ENCODE peak calls at places on chromosomes 12 and 14, in six cellular contexts. One of them, this sample, is unnamed.

GRCh38 chr14:69900603-69901002 is 21.4 kb downstream of the SMOC1 start:
- DNase-seq in heart left ventricle: no peak
- DNase-seq in kidney: no peak
- DNase-seq in adrenal gland: no peak
- DNase-seq in uterus: no peak
- DNase-seq in hepatocyte: no peak
- DNase-seq in this sample: no peak

GRCh38 chr12:14473707-14474287 is 93.9 kb downstream of the PLBD1 start:
- DNase-seq in heart left ventricle: no peak
- DNase-seq in kidney: no peak
- DNase-seq in adrenal gland: no peak
- DNase-seq in uterus: no peak
- DNase-seq in hepatocyte: peak; percentile 8
- DNase-seq in this sample: no peak

GRCh38 chr12:46450279-46450748 is 77.7 kb upstream of the SLC38A2 start:
- DNase-seq in heart left ventricle: peak; percentile 84
- DNase-seq in kidney: peak; percentile 90
- DNase-seq in adrenal gland: peak; percentile 54
- DNase-seq in uterus: peak; percentile 78
- DNase-seq in hepatocyte: no peak
- DNase-seq in this sample: no peak

GRCh38 chr14:77485901-77486678 is 12.5 kb downstream of the ISM2 start:
- DNase-seq in heart left ventricle: no peak
- DNase-seq in kidney: no peak
- DNase-seq in adrenal gland: no peak
- DNase-seq in uterus: no peak
- DNase-seq in hepatocyte: no peak
- DNase-seq in this sample: peak; percentile 7

GRCh38 chr14:51398898-51399297 is 158.9 kb downstream of the TMX1 start:
- DNase-seq in heart left ventricle: peak; percentile 36
- DNase-seq in kidney: no peak
- DNase-seq in adrenal gland: no peak
- DNase-seq in uterus: no peak
- DNase-seq in hepatocyte: no peak
- DNase-seq in this sample: peak; percentile 66

GRCh38 chr12:1810201-1810930 is 10.0 kb upstream of the LRTM2 start:
- DNase-seq in heart left ventricle: peak; percentile 22
- DNase-seq in kidney: peak; percentile 50
- DNase-seq in adrenal gland: no peak
- DNase-seq in uterus: no peak
- DNase-seq in hepatocyte: no peak
- DNase-seq in this sample: no peak

GRCh38 chr12:101857043-101857558 is 20.3 kb upstream of the DRAM1 start:
- DNase-seq in heart left ventricle: no peak
- DNase-seq in kidney: no peak
- DNase-seq in adrenal gland: no peak
- DNase-seq in uterus: no peak
- DNase-seq in hepatocyte: peak; percentile 18
- DNase-seq in this sample: peak; percentile 59

GRCh38 chr12:70619471-70620152 is 17.6 kb downstream of the PTPRB start:
- DNase-seq in heart left ventricle: no peak
- DNase-seq in kidney: no peak
- DNase-seq in adrenal gland: no peak
- DNase-seq in uterus: no peak
- DNase-seq in hepatocyte: no peak
- DNase-seq in this sample: no peak

GRCh38 chr12:25284024-25284423 is 33.3 kb upstream of the KRAS start:
- DNase-seq in heart left ventricle: no peak
- DNase-seq in kidney: no peak
- DNase-seq in adrenal gland: no peak
- DNase-seq in uterus: no peak
- DNase-seq in hepatocyte: no peak
- DNase-seq in this sample: no peak

GRCh38 chr12:49231881-49232650 is 32.8 kb upstream of the TUBA1C start:
- DNase-seq in heart left ventricle: no peak
- DNase-seq in kidney: no peak
- DNase-seq in adrenal gland: no peak
- DNase-seq in uterus: peak; percentile 32
- DNase-seq in hepatocyte: no peak
- DNase-seq in this sample: no peak

GRCh38 chr14:99781853-99782610 is 11.2 kb upstream of the EML1 start:
- DNase-seq in heart left ventricle: no peak
- DNase-seq in kidney: no peak
- DNase-seq in adrenal gland: no peak
- DNase-seq in uterus: peak; percentile 9
- DNase-seq in hepatocyte: no peak
- DNase-seq in this sample: no peak

GRCh38 chr12:111692575-111693210 is 6.8 kb downstream of the ACAD10 start:
- DNase-seq in heart left ventricle: no peak
- DNase-seq in kidney: no peak
- DNase-seq in adrenal gland: no peak
- DNase-seq in uterus: no peak
- DNase-seq in hepatocyte: no peak
- DNase-seq in this sample: no peak

GRCh38 chr14:99568567-99569560 is 35.1 kb downstream of the CCDC85C start:
- DNase-seq in heart left ventricle: peak; percentile 74
- DNase-seq in kidney: no peak
- DNase-seq in adrenal gland: no peak
- DNase-seq in uterus: peak; percentile 75
- DNase-seq in hepatocyte: no peak
- DNase-seq in this sample: no peak

GRCh38 chr12:117587646-117588287 is 226.3 kb upstream of the NOS1 start:
- DNase-seq in heart left ventricle: peak; percentile 53
- DNase-seq in kidney: no peak
- DNase-seq in adrenal gland: peak; percentile 59
- DNase-seq in uterus: no peak
- DNase-seq in hepatocyte: peak; percentile 70
- DNase-seq in this sample: no peak

GRCh38 chr12:1001507-1001906 is 10.5 kb downstream of the ERC1 start:
- DNase-seq in heart left ventricle: no peak
- DNase-seq in kidney: no peak
- DNase-seq in adrenal gland: no peak
- DNase-seq in uterus: no peak
- DNase-seq in hepatocyte: no peak
- DNase-seq in this sample: no peak

GRCh38 chr12:93793983-93794382 is 116.8 kb downstream of the CRADD start:
- DNase-seq in heart left ventricle: no peak
- DNase-seq in kidney: no peak
- DNase-seq in adrenal gland: no peak
- DNase-seq in uterus: no peak
- DNase-seq in hepatocyte: no peak
- DNase-seq in this sample: no peak

GRCh38 chr14:69354383-69355154 is 43.5 kb downstream of the ERH start:
- DNase-seq in heart left ventricle: no peak
- DNase-seq in kidney: peak; percentile 89
- DNase-seq in adrenal gland: no peak
- DNase-seq in uterus: no peak
- DNase-seq in hepatocyte: no peak
- DNase-seq in this sample: no peak

GRCh38 chr12:119868992-119869391 is 8.1 kb downstream of the CIT start:
- DNase-seq in heart left ventricle: no peak
- DNase-seq in kidney: no peak
- DNase-seq in adrenal gland: no peak
- DNase-seq in uterus: no peak
- DNase-seq in hepatocyte: no peak
- DNase-seq in this sample: peak; percentile 65

GRCh38 chr14:69673578-69674305 is 62.3 kb downstream of the SUSD6 start:
- DNase-seq in heart left ventricle: no peak
- DNase-seq in kidney: no peak
- DNase-seq in adrenal gland: no peak
- DNase-seq in uterus: no peak
- DNase-seq in hepatocyte: no peak
- DNase-seq in this sample: no peak

GRCh38 chr12:14357496-14357895 is 8.0 kb upstream of the ATF7IP start:
- DNase-seq in heart left ventricle: no peak
- DNase-seq in kidney: no peak
- DNase-seq in adrenal gland: no peak
- DNase-seq in uterus: no peak
- DNase-seq in hepatocyte: no peak
- DNase-seq in this sample: no peak

GRCh38 chr14:72864712-72865365 is 29.1 kb downstream of the DPF3 start:
- DNase-seq in heart left ventricle: no peak
- DNase-seq in kidney: no peak
- DNase-seq in adrenal gland: no peak
- DNase-seq in uterus: no peak
- DNase-seq in hepatocyte: no peak
- DNase-seq in this sample: no peak

GRCh38 chr12:49364989-49365388 is 2.3 kb upstream of the SPATS2 start:
- DNase-seq in heart left ventricle: no peak
- DNase-seq in kidney: no peak
- DNase-seq in adrenal gland: no peak
- DNase-seq in uterus: no peak
- DNase-seq in hepatocyte: no peak
- DNase-seq in this sample: no peak

GRCh38 chr14:37539992-37540391 is 55.1 kb downstream of the FOXA1 start:
- DNase-seq in heart left ventricle: no peak
- DNase-seq in kidney: no peak
- DNase-seq in adrenal gland: no peak
- DNase-seq in uterus: no peak
- DNase-seq in hepatocyte: no peak
- DNase-seq in this sample: no peak
- H3K4me3 ChIP-seq in heart left ventricle: no peak overlapping the region
- H3K4me3 ChIP-seq in kidney: no peak overlapping the region
- H3K4me3 ChIP-seq in adrenal gland: no peak overlapping the region
- H3K4me3 ChIP-seq in uterus: no peak overlapping the region
- H3K4me3 ChIP-seq in hepatocyte: no peak overlapping the region
- H3K4me3 ChIP-seq in this sample: no peak overlapping the region

GRCh38 chr12:109264095-109264942 is 44.8 kb downstream of the FOXN4 start:
- DNase-seq in heart left ventricle: peak; percentile 76
- DNase-seq in kidney: peak; percentile 87
- DNase-seq in adrenal gland: peak; percentile 73
- DNase-seq in uterus: peak; percentile 76
- DNase-seq in hepatocyte: peak; percentile 88
- DNase-seq in this sample: no peak
- TF ChIP-seq CTCF in heart left ventricle: peak; percentile 70
- TF ChIP-seq CTCF in kidney: peak; percentile 69
- TF ChIP-seq CTCF in adrenal gland: peak; percentile 80
- TF ChIP-seq CTCF in uterus: peak; percentile 74
- TF ChIP-seq CTCF in hepatocyte: peak; percentile 81
- TF ChIP-seq CTCF in this sample: peak; percentile 95

GRCh38 chr14:97219356-97220017 is 422.3 kb downstream of the VRK1 start:
- DNase-seq in heart left ventricle: no peak
- DNase-seq in kidney: no peak
- DNase-seq in adrenal gland: no peak
- DNase-seq in uterus: no peak
- DNase-seq in hepatocyte: no peak
- DNase-seq in this sample: no peak
- H3K4me3 ChIP-seq in heart left ventricle: peak overlapping the region; percentile 38
- H3K4me3 ChIP-seq in kidney: peak overlapping the region; percentile 12
- H3K4me3 ChIP-seq in adrenal gland: no peak overlapping the region
- H3K4me3 ChIP-seq in uterus: no peak overlapping the region
- H3K4me3 ChIP-seq in hepatocyte: peak overlapping the region; percentile 39
- H3K4me3 ChIP-seq in this sample: no peak overlapping the region

GRCh38 chr12:105237671-105238070 is 1.7 kb upstream of the APPL2 start:
- DNase-seq in heart left ventricle: no peak
- DNase-seq in kidney: no peak
- DNase-seq in adrenal gland: no peak
- DNase-seq in uterus: no peak
- DNase-seq in hepatocyte: no peak
- DNase-seq in this sample: no peak

GRCh38 chr12:105233045-105233905 is 2.7 kb downstream of the APPL2 start:
- DNase-seq in heart left ventricle: no peak
- DNase-seq in kidney: no peak
- DNase-seq in adrenal gland: no peak
- DNase-seq in uterus: no peak
- DNase-seq in hepatocyte: no peak
- DNase-seq in this sample: no peak

GRCh38 chr12:105234197-105234596 is 1.8 kb downstream of the APPL2 start:
- DNase-seq in heart left ventricle: no peak
- DNase-seq in kidney: no peak
- DNase-seq in adrenal gland: no peak
- DNase-seq in uterus: no peak
- DNase-seq in hepatocyte: no peak
- DNase-seq in this sample: no peak

GRCh38 chr12:105235299-105235746 is 651 bp downstream of the APPL2 start:
- DNase-seq in heart left ventricle: no peak
- DNase-seq in kidney: no peak
- DNase-seq in adrenal gland: no peak
- DNase-seq in uterus: no peak
- DNase-seq in hepatocyte: no peak
- DNase-seq in this sample: no peak

GRCh38 chr12:105235747-105236476 is at the start of gene APPL2:
- DNase-seq in heart left ventricle: peak; percentile 94
- DNase-seq in kidney: peak; percentile 97
- DNase-seq in adrenal gland: peak; percentile 89
- DNase-seq in uterus: peak; percentile 90
- DNase-seq in hepatocyte: peak; percentile 96
- DNase-seq in this sample: no peak
- TF ChIP-seq CTCF in heart left ventricle: peak; percentile 38
- TF ChIP-seq CTCF in kidney: no peak
- TF ChIP-seq CTCF in adrenal gland: no peak
- TF ChIP-seq CTCF in uterus: peak; percentile 56
- TF ChIP-seq CTCF in hepatocyte: peak; percentile 30
- TF ChIP-seq CTCF in this sample: no peak

GRCh38 chr14:40122978-40123648 is 690.9 kb upstream of the FBXO33 start:
- DNase-seq in heart left ventricle: no peak
- DNase-seq in kidney: no peak
- DNase-seq in adrenal gland: no peak
- DNase-seq in uterus: no peak
- DNase-seq in hepatocyte: no peak
- DNase-seq in this sample: no peak
- H3K4me3 ChIP-seq in heart left ventricle: no peak overlapping the region
- H3K4me3 ChIP-seq in kidney: no peak overlapping the region
- H3K4me3 ChIP-seq in adrenal gland: no peak overlapping the region
- H3K4me3 ChIP-seq in uterus: no peak overlapping the region
- H3K4me3 ChIP-seq in hepatocyte: no peak overlapping the region
- H3K4me3 ChIP-seq in this sample: no peak overlapping the region

GRCh38 chr14:24308342-24309124 is 756 bp upstream of the CIDEB start:
- DNase-seq in heart left ventricle: peak; percentile 18
- DNase-seq in kidney: no peak
- DNase-seq in adrenal gland: no peak
- DNase-seq in uterus: no peak
- DNase-seq in hepatocyte: no peak
- DNase-seq in this sample: no peak
- TF ChIP-seq CTCF in heart left ventricle: no peak
- TF ChIP-seq CTCF in kidney: no peak
- TF ChIP-seq CTCF in adrenal gland: peak; percentile 23
- TF ChIP-seq CTCF in uterus: no peak
- TF ChIP-seq CTCF in hepatocyte: no peak
- TF ChIP-seq CTCF in this sample: no peak

DNA sequence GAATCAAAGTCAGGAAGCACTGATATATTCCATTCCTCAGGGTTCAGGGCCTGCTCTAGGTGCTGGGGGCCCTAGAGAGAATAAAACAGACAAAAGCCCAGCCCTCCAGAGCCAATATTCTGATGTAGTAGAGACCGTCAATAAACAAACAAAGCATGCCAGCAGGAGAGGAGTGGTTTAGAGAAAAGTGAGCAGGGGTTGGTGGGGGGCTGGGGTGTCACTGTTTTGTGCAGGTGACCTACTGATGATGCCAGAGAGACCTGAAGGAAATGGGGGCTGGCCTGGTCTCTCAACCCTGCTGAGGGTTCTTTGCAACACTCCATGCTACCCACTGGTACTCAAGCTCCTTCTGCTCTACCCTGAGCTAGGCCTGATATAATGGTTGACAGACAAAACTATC is 26.5 kb downstream of the IL26 start:
- DNase-seq in heart left ventricle: no peak
- DNase-seq in kidney: no peak
- DNase-seq in adrenal gland: no peak
- DNase-seq in uterus: no peak
- DNase-seq in hepatocyte: no peak
- DNase-seq in this sample: no peak
- H3K4me3 ChIP-seq in heart left ventricle: no peak overlapping the region
- H3K4me3 ChIP-seq in kidney: no peak overlapping the region
- H3K4me3 ChIP-seq in adrenal gland: no peak overlapping the region
- H3K4me3 ChIP-seq in uterus: no peak overlapping the region
- H3K4me3 ChIP-seq in hepatocyte: no peak overlapping the region
- H3K4me3 ChIP-seq in this sample: no peak overlapping the region